ENCODE peak calls at places on chromosome 2, in four cellular contexts. A is K562, Z is HepG2, C is GM12878. Q is an unnamed sample.

GRCh38 chr2:102975996-102976636 is 214.3 kb downstream of the TMEM182 start:
- DNase-seq in C (no peak), A (peak), Z (peak), Q (peak)

GRCh38 chr2:128833628-128834027 is 515.0 kb upstream of the HS6ST1 start:
- DNase-seq in C (no peak), Z (no peak), A (no peak), Q (no peak)

GRCh38 chr2:145027073-145027459 is 507.1 kb upstream of the ZEB2 start:
- DNase-seq in A (no peak), C (no peak), Z (no peak), Q (no peak)

GRCh38 chr2:161965994-161966393 is 108.0 kb downstream of the DPP4 start:
- DNase-seq in Z (no peak), C (no peak), A (no peak), Q (no peak)

GRCh38 chr2:43419886-43420285 is 176.0 kb downstream of the THADA start:
- DNase-seq in Z (no peak), A (no peak), C (no peak), Q (no peak)

GRCh38 chr2:74502147-74502719 is 2.8 kb upstream of the LBX2 start:
- DNase-seq in A (peak), C (no peak), Z (peak), Q (peak)

GRCh38 chr2:133968446-133968845 is 285.4 kb upstream of the MGAT5 start:
- DNase-seq in A (no peak), Z (no peak), C (no peak), Q (no peak)

GRCh38 chr2:98912221-98912851 is 23.7 kb downstream of the CRACDL start:
- DNase-seq in Z (no peak), A (no peak), C (no peak), Q (no peak)

GRCh38 chr2:15906778-15907177 is 33.6 kb upstream of the MYCN start:
- DNase-seq in C (no peak), A (no peak), Z (no peak), Q (no peak)

GRCh38 chr2:11411768-11412448 is 54.1 kb downstream of the E2F6 start:
- DNase-seq in A (peak), Z (peak), C (no peak), Q (peak)
- TF ChIP-seq FOXM1 in A (no peak), Z (no peak), C (no peak), Q (no peak)

DNA sequence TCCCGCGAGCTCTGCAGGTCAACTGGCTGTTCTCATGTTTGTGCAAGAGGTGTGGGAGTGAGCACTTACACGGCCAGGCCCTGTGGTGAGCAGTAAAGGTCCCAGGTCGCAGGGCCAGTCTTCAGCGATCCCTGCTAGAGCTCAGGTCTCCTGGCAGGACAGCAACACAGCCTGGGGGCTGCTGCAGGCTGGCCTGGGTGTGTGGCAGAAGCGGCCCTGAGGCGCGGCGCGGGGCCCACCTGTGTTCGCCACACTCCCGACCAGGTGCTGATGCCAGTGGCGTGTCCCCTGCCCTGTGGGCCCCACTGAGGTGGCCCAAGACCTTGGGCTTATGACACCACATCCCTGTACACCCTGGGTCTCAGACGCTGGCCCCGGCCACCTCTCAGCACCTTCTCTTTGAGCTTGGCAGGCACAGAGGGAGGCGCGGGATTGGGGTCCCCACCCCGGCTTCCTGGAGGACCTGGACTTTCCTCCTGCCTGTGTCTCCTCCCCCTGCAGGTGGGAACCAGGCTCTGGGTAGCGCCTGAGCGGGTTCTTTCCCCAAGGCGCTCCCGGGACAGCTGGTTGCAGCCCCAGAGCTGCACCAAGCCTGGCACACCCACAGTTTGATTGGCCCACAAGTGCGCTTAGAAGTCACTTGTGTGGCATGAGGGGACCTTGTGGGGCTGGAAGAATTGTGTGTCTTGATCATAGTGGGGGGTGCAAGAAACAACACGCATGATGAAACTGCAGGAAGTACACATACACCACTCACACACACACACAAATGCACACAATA is 59.2 kb downstream of the TWIST2 start:
- DNase-seq in Z (no peak), C (no peak), A (no peak), Q (no peak)
- TF ChIP-seq TARDBP in Z (no peak), C (no peak), A (no peak), Q (no peak)

DNA sequence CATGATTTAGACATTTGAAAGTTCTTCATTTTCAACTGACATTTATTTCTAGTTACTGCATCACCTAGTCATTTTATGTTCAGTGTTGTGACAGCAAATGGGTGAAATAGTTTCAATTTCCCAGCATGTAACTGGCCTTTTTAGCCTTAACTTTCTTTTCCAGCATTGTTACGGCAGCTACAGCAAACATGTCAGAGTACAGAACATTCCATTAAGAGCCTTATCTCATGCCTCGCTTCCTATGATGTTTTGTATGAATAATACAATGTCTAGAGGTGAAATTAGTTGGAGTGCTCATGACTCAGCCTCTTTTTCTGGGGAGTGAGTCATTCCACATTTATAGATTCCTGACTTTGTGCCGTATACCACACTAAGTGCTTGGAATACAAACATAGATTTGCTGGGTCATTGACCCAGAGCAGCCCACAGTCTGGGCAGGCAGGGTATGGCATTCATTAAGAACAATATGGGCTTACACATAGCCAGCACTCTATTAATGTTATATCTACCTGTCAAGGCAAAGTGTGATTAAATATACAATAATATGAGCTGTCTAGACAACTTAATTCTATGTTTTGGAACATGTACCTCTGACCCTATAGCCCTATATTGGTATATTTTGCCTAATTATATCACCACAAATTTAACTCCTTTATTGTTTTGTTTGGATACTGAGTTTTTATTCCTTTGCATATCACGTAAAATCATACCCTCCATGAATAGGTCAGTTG is 72.2 kb downstream of the MAP2 start:
- DNase-seq in A (no peak), Z (peak), C (no peak), Q (peak)
- TF ChIP-seq FOXK2 in A (no peak), Z (no peak), C (no peak), Q (no peak)

DNA sequence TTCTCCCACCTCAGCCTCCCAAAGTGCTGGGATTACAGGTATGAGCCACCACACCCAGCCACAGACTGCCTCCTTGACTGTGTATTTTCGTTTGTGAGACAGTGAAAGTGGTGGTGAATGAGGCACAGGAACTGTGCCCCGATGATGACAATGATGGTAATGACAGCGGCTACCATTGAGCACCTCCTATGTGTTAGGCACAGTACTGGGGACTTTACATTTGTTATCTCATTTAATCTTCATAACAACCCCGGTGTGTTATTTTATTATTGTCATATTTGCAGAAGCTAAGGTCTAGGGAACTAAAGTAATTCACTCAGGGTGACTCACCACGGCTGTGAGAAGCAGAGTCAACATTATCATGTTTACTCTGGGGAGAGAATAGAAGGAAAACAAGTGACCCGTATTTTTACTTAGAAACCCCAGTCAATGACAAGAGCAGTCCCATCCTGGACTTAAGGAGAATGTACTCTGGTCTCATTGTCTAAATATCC is 77.6 kb upstream of the ALPP start:
- DNase-seq in A (no peak), C (no peak), Z (peak), Q (no peak)
- TF ChIP-seq FOXM1 in A (no peak), C (no peak), Z (no peak), Q (no peak)

GRCh38 chr2:147469471-147469870 is 375.4 kb upstream of the ACVR2A start:
- DNase-seq in C (no peak), Z (no peak), A (no peak), Q (peak)
- TF ChIP-seq TARDBP in C (no peak), Z (no peak), A (no peak), Q (no peak)

DNA sequence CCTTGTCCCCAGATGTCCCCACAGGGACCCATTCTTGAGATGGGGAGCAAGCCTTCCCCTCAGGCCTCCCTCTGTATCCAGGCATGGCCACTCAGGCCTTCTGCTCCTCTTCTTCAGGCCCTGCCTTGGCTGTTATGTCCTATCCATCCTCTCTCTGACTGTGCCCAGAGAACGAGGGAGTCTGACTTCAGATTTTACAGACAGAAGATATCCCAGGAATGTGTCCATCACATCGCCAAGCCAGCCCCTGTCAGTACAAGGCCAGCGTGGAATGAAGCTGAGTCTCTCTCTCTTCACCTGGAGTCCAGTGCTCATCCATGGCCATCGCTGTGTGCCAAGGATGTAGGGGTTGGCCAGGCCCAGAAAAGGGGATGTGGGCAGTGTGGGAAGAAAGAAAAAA is 57.6 kb downstream of the SDC1 start:
- DNase-seq in Z (no peak), A (no peak), C (no peak), Q (no peak)
- TF ChIP-seq FOXK2 in Z (no peak), A (no peak), C (no peak), Q (no peak)

GRCh38 chr2:80943487-80943886 is 638.9 kb upstream of the LRRTM1 start:
- DNase-seq in C (no peak), Z (no peak), A (no peak), Q (no peak)
- TF ChIP-seq FOXM1 in C (no peak), Z (no peak), A (no peak), Q (no peak)